ENCODE peak calls at places on chromosomes 11 and 22, in four cellular contexts. U is HepG2, I is K562, X is GM12878. S is an unnamed sample.

GRCh38 chr22:44210721-44211120 is 30.0 kb downstream of the PARVG start:
- DNase-seq in U (no peak), I (no peak), X (no peak), S (no peak)

GRCh38 chr11:122724520-122724919 is 69.0 kb downstream of the UBASH3B start:
- DNase-seq in U (no peak), I (no peak), X (no peak), S (no peak)

GRCh38 chr11:34207487-34207886 is 102.1 kb downstream of the NAT10 start:
- DNase-seq in U (no peak), I (no peak), X (no peak), S (no peak)

GRCh38 chr22:41048791-41049717 is 43.3 kb upstream of the EP300 start:
- DNase-seq in U (peak), I (peak), X (no peak), S (peak)

GRCh38 chr22:49972163-49973017 is 11.8 kb downstream of the PIM3 start:
- DNase-seq in U (no peak), I (no peak), X (no peak), S (no peak)

GRCh38 chr11:60771879-60772525 is 13.1 kb upstream of the MS4A10 start:
- DNase-seq in U (no peak), I (no peak), X (no peak), S (no peak)

GRCh38 chr22:46783721-46784120 is 21.3 kb downstream of the TBC1D22A start:
- DNase-seq in U (no peak), I (no peak), X (no peak), S (no peak)

GRCh38 chr22:20781272-20781990 is 7.5 kb downstream of the SERPIND1 start:
- DNase-seq in U (no peak), I (peak), X (no peak), S (no peak)

GRCh38 chr22:24550028-24550901 is 4.7 kb downstream of the GUCD1 start:
- DNase-seq in U (peak), I (no peak), X (no peak), S (no peak)

GRCh38 chr11:109303342-109303741 is 118.6 kb upstream of the C11orf87 start:
- DNase-seq in U (no peak), I (no peak), X (no peak), S (no peak)

GRCh38 chr11:86955674-86956522 is 703 bp upstream of the FZD4 start:
- DNase-seq in U (peak), I (peak), X (peak), S (peak)

GRCh38 chr22:36660931-36661330 is 42.6 kb downstream of the CACNG2 start:
- DNase-seq in U (no peak), I (no peak), X (no peak), S (no peak)

GRCh38 chr11:34754171-34754823 is 133.4 kb downstream of the EHF start:
- DNase-seq in U (no peak), I (no peak), X (no peak), S (no peak)

GRCh38 chr11:65883058-65883761 is 3.6 kb downstream of the CTSW start:
- DNase-seq in U (no peak), I (no peak), X (no peak), S (no peak)

GRCh38 chr11:35526370-35526792 is 965 bp upstream of the PAMR1 start:
- DNase-seq in U (no peak), I (peak), X (no peak), S (peak)

GRCh38 chr22:33902073-33902472 is 18.2 kb downstream of the LARGE1 start:
- DNase-seq in U (no peak), I (no peak), X (no peak), S (peak)

GRCh38 chr11:69396051-69396947 is 85.2 kb upstream of the LINC01488 start:
- DNase-seq in U (no peak), I (peak), X (no peak), S (no peak)
- TF ChIP-seq TARDBP in U (no peak), I (no peak), X (no peak), S (no peak)

GRCh38 chr22:18065256-18065655 is 12.5 kb upstream of the PEX26 start:
- DNase-seq in U (no peak), I (no peak), X (no peak), S (no peak)
- TF ChIP-seq TARDBP in U (no peak), I (no peak), X (no peak), S (no peak)

GRCh38 chr11:12198261-12198925 is 88.0 kb downstream of the MICAL2 start:
- DNase-seq in U (no peak), I (no peak), X (no peak), S (no peak)

GRCh38 chr11:12199231-12199948 is 89.0 kb downstream of the MICAL2 start:
- DNase-seq in U (no peak), I (peak), X (no peak), S (no peak)

GRCh38 chr11:12202911-12203310 is 92.5 kb downstream of the MICAL2 start:
- DNase-seq in U (no peak), I (no peak), X (no peak), S (no peak)

GRCh38 chr11:12201016-12201985 is 90.9 kb downstream of the MICAL2 start:
- DNase-seq in U (peak), I (peak), X (no peak), S (no peak)

DNA sequence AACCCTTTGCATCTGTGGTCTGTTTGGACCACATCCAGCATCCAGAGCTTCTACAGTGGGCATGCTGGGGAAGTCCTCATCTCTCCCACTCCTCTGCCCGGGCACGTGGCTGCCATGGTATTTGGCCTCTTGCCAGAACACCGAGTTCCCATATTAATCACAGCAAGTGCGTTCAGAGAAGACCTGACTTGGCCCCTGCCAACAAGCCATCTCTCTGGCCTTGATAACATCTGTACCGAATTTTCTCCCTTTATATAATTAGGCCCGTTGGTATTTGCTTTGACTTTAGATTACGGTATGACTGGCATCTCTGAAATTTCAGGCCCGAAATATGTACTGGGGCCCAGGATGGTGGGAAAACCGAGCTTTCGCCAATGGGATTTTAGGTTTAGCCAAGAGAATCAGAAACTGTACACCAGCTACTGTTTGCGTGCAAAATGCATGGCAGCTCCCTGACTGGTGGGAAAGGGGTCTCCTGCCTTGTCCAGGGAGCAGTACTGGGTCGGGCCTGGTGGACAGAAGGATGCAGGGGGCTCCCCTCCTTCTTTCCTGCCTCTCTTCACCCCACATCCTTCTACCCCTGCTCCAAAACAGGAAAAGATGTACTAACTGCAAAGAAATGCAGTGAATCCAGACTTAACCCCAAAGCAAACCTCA is 90.1 kb downstream of the MICAL2 start:
- DNase-seq in U (no peak), I (peak), X (no peak), S (no peak)
- TF ChIP-seq TARDBP in U (no peak), I (no peak), X (no peak), S (no peak)

GRCh38 chr11:67997460-67997921 is 6.4 kb downstream of the UNC93B1 start:
- DNase-seq in U (no peak), I (no peak), X (no peak), S (no peak)

GRCh38 chr11:67998150-67999045 is 5.5 kb downstream of the UNC93B1 start:
- DNase-seq in U (no peak), I (no peak), X (no peak), S (no peak)

GRCh38 chr11:67999201-67999629 is 4.7 kb downstream of the UNC93B1 start:
- DNase-seq in U (no peak), I (no peak), X (no peak), S (no peak)

GRCh38 chr11:68002575-68002942 is 1.3 kb downstream of the UNC93B1 start:
- DNase-seq in U (no peak), I (no peak), X (no peak), S (no peak)

GRCh38 chr11:67999704-68000103 is 4.2 kb downstream of the UNC93B1 start:
- DNase-seq in U (no peak), I (no peak), X (no peak), S (no peak)
- TF ChIP-seq TARDBP in U (no peak), I (no peak), X (no peak), S (no peak)

GRCh38 chr11:120538707-120539106 is 27.2 kb downstream of the GRIK4 start:
- DNase-seq in U (no peak), I (no peak), X (no peak), S (no peak)

GRCh38 chr11:120537996-120538395 is 26.4 kb downstream of the GRIK4 start:
- DNase-seq in U (no peak), I (no peak), X (no peak), S (no peak)

GRCh38 chr11:120536797-120537169 is 25.2 kb downstream of the GRIK4 start:
- DNase-seq in U (no peak), I (no peak), X (no peak), S (no peak)

GRCh38 chr11:120540744-120541143 is 29.2 kb downstream of the GRIK4 start:
- DNase-seq in U (peak), I (no peak), X (no peak), S (no peak)

DNA sequence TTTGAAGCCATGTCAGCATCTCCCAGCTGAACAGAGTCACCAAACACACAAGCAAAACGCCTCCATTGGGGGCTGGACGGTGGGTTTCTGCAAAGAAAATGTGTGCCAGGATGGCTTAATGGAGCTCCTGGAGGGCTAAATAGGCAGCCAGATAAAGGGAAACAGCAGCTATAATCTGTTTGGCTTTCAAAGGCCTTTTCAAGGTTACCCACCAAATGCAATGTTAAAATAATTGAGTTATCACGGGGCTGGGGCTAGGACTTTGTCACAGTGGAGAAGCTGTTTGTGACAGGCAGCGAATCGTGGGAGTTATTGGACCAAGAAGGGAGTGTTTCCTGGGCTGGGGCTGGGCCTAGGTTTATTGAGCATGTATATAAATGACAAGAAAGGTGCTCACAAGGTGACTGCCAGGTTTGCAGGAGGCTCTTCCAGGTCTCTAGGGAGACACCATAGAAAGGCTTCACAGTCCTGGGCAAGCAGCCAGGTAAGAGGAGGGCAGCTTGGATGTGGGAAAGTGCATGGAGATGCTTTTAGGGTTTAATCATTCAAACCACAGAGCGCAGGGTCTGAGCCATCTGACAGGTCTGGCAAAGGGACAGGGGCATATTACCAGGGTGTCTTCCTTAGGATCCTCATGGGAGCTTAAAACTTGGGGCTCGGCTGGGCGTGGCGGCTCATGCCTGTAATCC is 28.3 kb downstream of the GRIK4 start:
- DNase-seq in U (no peak), I (no peak), X (no peak), S (no peak)
- TF ChIP-seq TARDBP in U (no peak), I (no peak), X (no peak), S (no peak)

GRCh38 chr11:9277176-9277575 is 12.0 kb upstream of the DENND5A start:
- DNase-seq in U (no peak), I (no peak), X (no peak), S (no peak)

GRCh38 chr11:9276571-9276970 is 11.4 kb upstream of the DENND5A start:
- DNase-seq in U (no peak), I (peak), X (no peak), S (no peak)

GRCh38 chr11:9285850-9286587 is 20.9 kb upstream of the DENND5A start:
- DNase-seq in U (no peak), I (no peak), X (no peak), S (no peak)

GRCh38 chr11:9280655-9281301 is 15.6 kb upstream of the DENND5A start:
- DNase-seq in U (no peak), I (peak), X (peak), S (no peak)
- TF ChIP-seq TARDBP in U (no peak), I (no peak), X (no peak), S (no peak)

GRCh38 chr11:2039198-2039759 is 41.6 kb upstream of the H19 start:
- DNase-seq in U (no peak), I (no peak), X (no peak), S (no peak)
- TF ChIP-seq TARDBP in U (no peak), I (no peak), X (no peak), S (no peak)